ENCODE peak calls at places on chromosomes 7 and 10, in six cellular contexts. S is MCF 10A; T is A673; Y is AG04450; U is stimulated activated naive CD8-positive, alpha-beta T cell treated with anti-CD3 and anti-CD28 coated beads, Interleukin-15, Interleukin-2, amounts not matched to agents 100 U/mL and 50 U/mL, for 24 hours; K is aorta. E is an unnamed sample.

GRCh38 chr7:1934756-1935155 is 264.7 kb downstream of the ELFN1 start:
- DNase-seq in T (no peak), S (no peak), U (no peak), K (no peak), Y (no peak), E (no peak)

GRCh38 chr7:83921798-83922607 is 272.6 kb downstream of the SEMA3A start:
- DNase-seq in K (no peak), Y (no peak), T (peak; percentile 4), S (no peak), U (no peak), E (no peak)

GRCh38 chr7:82572195-82572880 is 128.8 kb upstream of the CACNA2D1 start:
- DNase-seq in U (peak; percentile 80), K (peak; percentile 88), Y (peak; percentile 73), T (peak; percentile 92), S (peak; percentile 82), E (peak; percentile 30)

GRCh38 chr7:130397472-130397871 is 17.2 kb downstream of the CPA1 start:
- DNase-seq in S (no peak), Y (no peak), U (no peak), T (peak; percentile 42), K (no peak), E (no peak)

GRCh38 chr10:17426263-17426600 is 28.2 kb downstream of the ST8SIA6 start:
- DNase-seq in K (no peak), S (no peak), T (no peak), Y (no peak), U (no peak), E (no peak)

GRCh38 chr10:14478639-14479038 is 147.9 kb upstream of the FRMD4A start:
- DNase-seq in S (peak; percentile 60), T (peak; percentile 87), Y (peak; percentile 48), K (peak; percentile 75), U (no peak), E (no peak)

GRCh38 chr7:28298870-28299484 is 113.3 kb upstream of the CREB5 start:
- DNase-seq in T (peak; percentile 33), S (peak; percentile 78), U (no peak), Y (no peak), K (no peak), E (peak; percentile 22)

GRCh38 chr7:6705959-6706665 is 635 bp downstream of the ZNF12 start:
- DNase-seq in S (peak; percentile 13), T (peak; percentile 38), U (peak; percentile 30), Y (no peak), K (peak; percentile 57), E (no peak)

GRCh38 chr7:101315336-101315735 is 6.3 kb downstream of the IFT22 start:
- DNase-seq in S (peak; percentile 61), T (peak; percentile 72), K (peak; percentile 41), Y (no peak), U (peak; percentile 58), E (no peak)

GRCh38 chr10:92830478-92831389 is 17.6 kb upstream of the EXOC6 start:
- DNase-seq in T (peak; percentile 93), S (no peak), Y (no peak), U (peak; percentile 30), K (no peak), E (no peak)

GRCh38 chr10:91349381-91349780 is 60.8 kb upstream of the HECTD2 start:
- DNase-seq in T (peak; percentile 45), Y (peak; percentile 72), K (peak; percentile 79), S (peak; percentile 46), U (no peak), E (no peak)

GRCh38 chr10:62462456-62462855 is 88.3 kb downstream of the ZNF365 start:
- DNase-seq in Y (no peak), T (no peak), S (no peak), U (no peak), K (no peak), E (no peak)

GRCh38 chr10:48358162-48358561 is 51.7 kb downstream of the MAPK8 start:
- DNase-seq in T (no peak), K (no peak), U (no peak), S (no peak), Y (no peak), E (no peak)

GRCh38 chr7:73595358-73595757 is 17.0 kb upstream of the TBL2 start:
- DNase-seq in U (no peak), K (no peak), Y (no peak), T (no peak), S (no peak), E (no peak)

GRCh38 chr7:107173191-107173590 is 4.4 kb downstream of the HBP1 start:
- DNase-seq in T (no peak), U (no peak), S (no peak), K (no peak), Y (no peak), E (no peak)